ENCODE peak calls at places on chromosomes 7 and 10, in seven cellular contexts. H, K, A, Q, E, C and I are unnamed samples.

GRCh38 chr7:99268361-99268908 is 4.2 kb upstream of the MYH16 start:
- DNase-seq in H (no peak), K (no peak), A (no peak), Q (no peak), E (no peak), C (no peak), I (no peak)

GRCh38 chr10:94218496-94219183 is 144.1 kb downstream of the NOC3L start:
- DNase-seq in H (no peak), K (no peak), A (no peak), Q (no peak), E (no peak), C (no peak), I (no peak)

GRCh38 chr7:3009086-3009485 is 34.6 kb downstream of the CARD11 start:
- DNase-seq in H (no peak), K (no peak), A (no peak), Q (no peak), E (no peak), C (no peak), I (no peak)

GRCh38 chr7:14598978-14599377 is 303.6 kb downstream of the DGKB start:
- DNase-seq in H (no peak), K (no peak), A (no peak), Q (no peak), E (no peak), C (no peak), I (no peak)

GRCh38 chr7:118803-119376 is 73.5 kb upstream of the FAM20C start:
- DNase-seq in H (no peak), K (no peak), A (no peak), Q (no peak), E (no peak), C (no peak), I (no peak)

GRCh38 chr10:62594093-62594520 is 210.4 kb upstream of the ADO start:
- DNase-seq in H (peak), K (peak), A (peak), Q (peak), E (peak), C (peak), I (peak)

GRCh38 chr10:30433286-30433778 is 652 bp upstream of the MAP3K8 start:
- DNase-seq in H (peak), K (peak), A (peak), Q (peak), E (no peak), C (no peak), I (peak)

GRCh38 chr10:131003455-131003854 is 308.1 kb downstream of the TCERG1L start:
- DNase-seq in H (no peak), K (no peak), A (no peak), Q (no peak), E (no peak), C (no peak), I (no peak)

GRCh38 chr10:30751678-30752331 is 122.3 kb upstream of the LYZL2 start:
- DNase-seq in H (no peak), K (peak), A (no peak), Q (peak), E (peak), C (peak), I (peak)

GRCh38 chr7:46932656-46933424 is 649.1 kb downstream of the TNS3 start:
- DNase-seq in H (no peak), K (no peak), A (no peak), Q (no peak), E (no peak), C (no peak), I (no peak)

GRCh38 chr7:79282882-79283602 is 170.4 kb downstream of the MAGI2 start:
- DNase-seq in H (no peak), K (no peak), A (peak), Q (no peak), E (no peak), C (no peak), I (no peak)

GRCh38 chr10:116733566-116733965 is 8.8 kb downstream of the HSPA12A start:
- DNase-seq in H (no peak), K (no peak), A (no peak), Q (no peak), E (no peak), C (no peak), I (no peak)

GRCh38 chr7:53426145-53426750 is 390.8 kb downstream of the POM121L12 start:
- DNase-seq in H (no peak), K (no peak), A (no peak), Q (no peak), E (no peak), C (no peak), I (no peak)

GRCh38 chr10:104318810-104319684 is 19.2 kb downstream of the ITPRIP start:
- DNase-seq in H (no peak), K (no peak), A (no peak), Q (no peak), E (no peak), C (no peak), I (no peak)

DNA sequence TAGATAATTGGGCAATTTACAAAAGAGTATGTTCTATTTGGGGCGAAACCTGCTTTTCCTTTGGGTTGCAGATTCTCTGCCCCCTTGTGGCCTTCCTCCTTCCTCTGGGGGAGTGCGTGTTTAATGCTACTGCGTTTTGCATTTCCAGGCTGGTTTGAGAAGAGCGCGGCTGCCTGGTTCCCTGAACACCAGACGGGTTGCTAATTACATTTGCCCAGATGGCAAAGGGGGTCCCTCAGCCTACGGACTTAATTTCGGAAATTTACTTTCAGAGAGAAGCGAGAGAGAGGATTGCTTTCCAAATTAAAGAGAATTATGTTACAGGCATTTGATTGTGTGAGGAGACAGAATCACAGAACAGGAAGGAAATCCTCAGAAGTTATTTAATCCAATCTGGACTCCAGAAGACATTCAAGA is 91.9 kb upstream of the JAZF1 start:
- DNase-seq in H (peak), K (peak), A (no peak), Q (no peak), E (peak), C (no peak), I (peak)
- TF ChIP-seq SP1 in H (no peak), K (no peak), A (no peak), Q (no peak), E (no peak), C (no peak), I (no peak)

GRCh38 chr10:72335394-72336258 is 19.1 kb downstream of the DNAJB12 start:
- DNase-seq in H (no peak), K (no peak), A (no peak), Q (no peak), E (no peak), C (no peak), I (no peak)
- TF ChIP-seq SP1 in H (no peak), K (no peak), A (no peak), Q (no peak), E (no peak), C (peak), I (no peak)

DNA sequence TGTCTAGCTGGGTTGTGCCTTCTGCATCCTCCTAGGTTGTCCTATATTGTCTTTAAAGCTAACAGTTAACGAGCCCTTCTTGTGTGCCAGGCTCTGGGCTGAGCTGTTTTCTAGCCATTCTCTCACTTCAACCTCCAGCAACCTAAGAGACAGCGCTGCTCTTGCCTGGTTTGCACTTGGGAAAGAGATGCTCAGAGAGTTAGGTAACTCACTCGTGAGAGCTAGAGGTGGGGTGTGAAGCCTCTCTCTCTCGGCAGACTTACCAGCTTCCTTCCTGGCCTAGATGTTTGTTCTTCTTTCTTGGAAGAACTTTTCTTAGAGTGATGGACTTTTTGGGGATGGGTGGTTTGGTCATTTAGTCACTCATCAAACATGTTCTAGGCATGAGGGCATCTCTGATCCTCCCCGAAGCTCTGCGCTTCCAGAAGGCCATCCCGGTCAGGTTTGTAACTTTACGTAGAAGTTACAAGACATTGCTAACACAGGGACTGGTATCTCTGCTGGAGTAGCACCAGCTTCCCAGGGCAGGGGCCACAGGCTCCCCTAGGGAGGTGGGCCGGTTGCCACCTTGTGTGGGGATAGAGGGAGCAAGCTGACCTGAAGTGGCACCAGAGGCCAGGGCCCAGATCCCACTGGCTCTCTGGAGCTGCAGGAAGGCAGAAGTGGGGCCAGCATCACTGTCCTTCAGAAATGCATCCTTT is 14.3 kb downstream of the TSPAN15 start:
- DNase-seq in H (no peak), K (no peak), A (no peak), Q (no peak), E (no peak), C (no peak), I (no peak)
- TF ChIP-seq SP1 in H (no peak), K (no peak), A (no peak), Q (no peak), E (no peak), C (no peak), I (no peak)

DNA sequence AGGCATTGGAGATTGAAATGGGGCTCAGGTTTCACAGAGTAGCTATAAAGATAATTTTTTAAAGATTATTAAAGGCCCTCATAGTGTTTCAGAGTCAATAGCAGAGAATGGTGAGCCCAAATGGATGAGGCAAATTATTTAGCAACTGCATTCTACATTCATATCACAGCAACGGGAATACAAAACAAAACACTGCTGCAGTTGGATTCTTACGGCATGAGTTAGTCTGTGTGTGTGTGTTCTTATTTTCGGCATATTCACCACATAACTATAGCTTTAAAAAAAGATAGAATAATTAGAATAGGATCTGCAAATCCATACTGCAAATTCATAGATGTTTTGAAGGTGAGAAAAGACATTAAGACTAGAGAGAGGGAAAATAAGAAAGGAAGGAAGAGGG is 66.0 kb downstream of the SUGCT start:
- DNase-seq in H (no peak), K (no peak), A (no peak), Q (no peak), E (no peak), C (no peak), I (no peak)
- TF ChIP-seq SP1 in H (no peak), K (no peak), A (no peak), Q (no peak), E (no peak), C (no peak), I (no peak)

DNA sequence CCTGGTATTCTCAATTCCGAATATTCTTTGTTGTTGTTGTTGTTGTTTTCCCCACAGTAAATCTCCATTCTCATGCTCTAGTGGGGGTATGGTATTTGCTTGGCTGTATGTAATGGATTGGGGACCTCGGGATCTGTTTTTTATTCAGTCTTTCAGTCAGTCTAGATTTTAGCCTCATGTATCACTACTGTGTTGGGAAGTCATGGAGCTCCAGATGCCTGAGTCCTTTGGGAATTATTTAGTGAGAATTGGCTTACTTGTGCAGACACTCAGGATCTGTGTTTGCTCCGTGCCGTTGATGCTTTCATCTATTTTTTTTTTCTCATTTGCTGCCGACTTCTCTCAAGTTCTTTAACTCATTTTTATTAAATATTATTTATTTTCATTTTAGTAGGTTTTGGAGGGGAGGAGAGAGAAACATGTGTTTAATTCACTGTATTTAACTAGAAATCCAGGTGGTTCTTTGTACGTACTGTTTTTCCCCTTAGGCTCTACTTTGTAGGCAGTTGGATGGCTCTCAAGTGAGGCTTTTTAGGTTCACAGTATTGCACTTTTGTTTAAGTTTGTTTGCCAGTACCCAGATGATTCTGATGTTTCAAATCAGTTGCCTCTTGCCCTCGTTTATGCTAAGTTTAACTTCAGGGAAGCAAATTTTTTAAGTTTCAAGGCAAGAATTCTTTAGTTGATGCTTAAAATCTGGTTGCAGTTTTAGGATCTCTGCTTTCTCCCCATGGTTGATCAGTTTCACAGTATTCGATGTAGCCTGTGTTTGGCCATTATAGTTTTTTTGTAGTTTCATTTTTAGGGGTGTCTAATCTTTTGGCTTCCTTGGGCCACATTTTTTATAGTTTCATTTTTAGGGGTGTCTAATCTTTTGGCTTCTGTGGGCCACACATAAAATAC is 36.9 kb downstream of the ZNRF2 start:
- DNase-seq in H (no peak), K (no peak), A (no peak), Q (no peak), E (no peak), C (peak), I (no peak)
- TF ChIP-seq SP1 in H (no peak), K (no peak), A (no peak), Q (no peak), E (no peak), C (no peak), I (no peak)

GRCh38 chr10:109866995-109867635 is 56.2 kb downstream of the XPNPEP1 start:
- DNase-seq in H (no peak), K (no peak), A (no peak), Q (no peak), E (no peak), C (no peak), I (no peak)
- TF ChIP-seq SP1 in H (no peak), K (no peak), A (no peak), Q (no peak), E (no peak), C (no peak), I (no peak)

DNA sequence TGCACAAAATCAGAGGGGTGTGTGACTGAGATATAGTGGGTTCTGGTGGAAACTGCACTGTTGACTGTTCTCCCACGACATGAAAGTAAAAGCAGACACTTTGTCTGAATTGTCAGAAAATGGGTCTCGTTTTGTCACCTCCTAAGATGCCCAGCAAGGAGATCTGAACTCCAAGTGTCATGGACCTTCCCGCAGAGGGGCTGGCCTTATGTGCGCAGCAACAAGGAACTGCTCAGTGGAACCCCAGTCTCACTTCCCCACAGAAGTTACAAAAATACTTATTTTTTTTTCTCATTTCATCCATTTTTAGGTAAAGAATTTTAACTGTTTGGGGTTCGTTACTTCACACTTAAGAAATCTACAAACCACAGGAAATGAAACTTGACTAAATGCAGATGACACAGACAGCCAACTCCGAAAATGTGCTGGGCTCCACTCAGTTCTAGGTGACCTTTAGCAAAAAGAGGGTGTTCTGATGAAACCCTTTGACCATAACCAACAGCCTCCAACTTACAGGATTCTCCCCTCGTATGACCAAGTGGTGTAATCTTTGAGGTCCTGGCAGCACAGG is 115.0 kb downstream of the FAM107B start:
- DNase-seq in H (no peak), K (no peak), A (no peak), Q (no peak), E (no peak), C (peak), I (no peak)
- TF ChIP-seq SP1 in H (no peak), K (no peak), A (no peak), Q (no peak), E (no peak), C (no peak), I (no peak)

GRCh38 chr7:129279757-129280156 is 54.9 kb downstream of the AHCYL2 start:
- DNase-seq in H (no peak), K (no peak), A (no peak), Q (no peak), E (no peak), C (no peak), I (no peak)
- TF ChIP-seq SP1 in H (no peak), K (no peak), A (no peak), Q (no peak), E (no peak), C (no peak), I (no peak)